ENCODE peak calls at places on chromosomes 12 and 14, in six cellular contexts. F is ovary; W is AG04449; K is kidney; B is central memory CD4-positive, alpha-beta T cell; L is NCI-H460. O is an unnamed sample.

GRCh38 chr12:89863968-89864367 is 155.3 kb upstream of the ATP2B1 start:
- DNase-seq in F (no peak), W (no peak), K (no peak), B (no peak), L (no peak), O (no peak)

GRCh38 chr12:50282581-50283229 is 615 bp downstream of the LIMA1 start:
- DNase-seq in F (peak), W (no peak), K (no peak), B (no peak), L (no peak), O (no peak)

GRCh38 chr14:93765032-93765626 is 23.2 kb downstream of the PRIMA1 start:
- DNase-seq in F (no peak), W (no peak), K (no peak), B (no peak), L (no peak), O (no peak)

GRCh38 chr12:11815397-11815796 is 165.9 kb downstream of the ETV6 start:
- DNase-seq in F (no peak), W (no peak), K (no peak), B (no peak), L (no peak), O (no peak)

GRCh38 chr12:52148541-52149181 is 43.2 kb downstream of the KRT80 start:
- DNase-seq in F (no peak), W (no peak), K (peak), B (no peak), L (no peak), O (no peak)

GRCh38 chr12:106288510-106289195 is 13.9 kb upstream of the TCP11L2 start:
- DNase-seq in F (no peak), W (peak), K (no peak), B (no peak), L (peak), O (no peak)

GRCh38 chr12:117024961-117025480 is 74.2 kb downstream of the TESC start:
- DNase-seq in F (no peak), W (no peak), K (peak), B (no peak), L (no peak), O (peak)

GRCh38 chr14:75553761-75554160 is 24.7 kb upstream of the FLVCR2 start:
- DNase-seq in F (no peak), W (no peak), K (no peak), B (no peak), L (no peak), O (no peak)

GRCh38 chr14:61864329-61864898 is 102.2 kb downstream of the SNAPC1 start:
- DNase-seq in F (no peak), W (no peak), K (peak), B (no peak), L (no peak), O (no peak)

GRCh38 chr12:102171951-102172350 is 25.7 kb downstream of the PMCH start:
- DNase-seq in F (no peak), W (no peak), K (no peak), B (no peak), L (no peak), O (no peak)

GRCh38 chr12:552466-552865 is 92.7 kb downstream of the B4GALNT3 start:
- DNase-seq in F (no peak), W (no peak), K (no peak), B (no peak), L (no peak), O (no peak)

O was measured in left lobe of liver.